ENCODE peak calls at places on chromosomes 7 and 10, in six cellular contexts. C, F, N, O, G and I are unnamed samples.

GRCh38 chr10:133403359-133403758 is 9.4 kb downstream of the MTG1 start:
- DNase-seq in N (no peak), O (no peak), C (no peak), G (no peak), F (no peak), I (no peak)

GRCh38 chr7:12550956-12551355 is 19.6 kb upstream of the SCIN start:
- DNase-seq in F (no peak), O (no peak), N (no peak), G (peak), C (no peak), I (no peak)

GRCh38 chr10:55519264-55519663 is 718.2 kb upstream of the PCDH15 start:
- DNase-seq in O (no peak), F (no peak), C (no peak), G (no peak), N (no peak), I (no peak)

GRCh38 chr7:21352540-21353387 is 75.1 kb upstream of the SP4 start:
- DNase-seq in O (no peak), C (no peak), G (no peak), N (no peak), F (no peak), I (no peak)

GRCh38 chr10:116985611-116986010 is 19.4 kb downstream of the SHTN1 start:
- DNase-seq in N (no peak), F (no peak), O (no peak), C (no peak), G (peak), I (no peak)

GRCh38 chr7:63521-64021 is 128.8 kb upstream of the FAM20C start:
- DNase-seq in N (no peak), F (no peak), O (no peak), G (no peak), C (no peak), I (no peak)

GRCh38 chr7:49631071-49631826 is 142.2 kb upstream of the VWC2 start:
- DNase-seq in G (no peak), F (no peak), O (no peak), N (no peak), C (no peak), I (no peak)

GRCh38 chr10:62224606-62225005 is 44.0 kb downstream of the RTKN2 start:
- DNase-seq in C (no peak), G (peak), O (peak), F (no peak), N (no peak), I (peak)

GRCh38 chr10:2887391-2888070 is 179.8 kb upstream of the PFKP start:
- DNase-seq in C (no peak), N (no peak), G (no peak), F (no peak), O (no peak), I (no peak)

GRCh38 chr7:129642871-129643515 is 31.5 kb downstream of the NRF1 start:
- DNase-seq in O (no peak), F (no peak), C (no peak), G (no peak), N (peak), I (no peak)

GRCh38 chr7:40403664-40404476 is 269.1 kb downstream of the SUGCT start:
- DNase-seq in C (peak), N (no peak), F (no peak), G (no peak), O (no peak), I (no peak)

GRCh38 chr7:44060091-44060947 is 5.0 kb downstream of the PGAM2 start:
- DNase-seq in F (no peak), O (no peak), C (no peak), N (no peak), G (no peak), I (no peak)

GRCh38 chr10:1559731-1560130 is 177.6 kb downstream of the ADARB2 start:
- DNase-seq in C (no peak), F (no peak), N (no peak), O (no peak), G (no peak), I (no peak)

GRCh38 chr7:148697256-148697841 is 1.4 kb upstream of the CUL1 start:
- DNase-seq in F (no peak), O (no peak), G (peak), N (no peak), C (no peak), I (no peak)

GRCh38 chr10:12337973-12338372 is 11.4 kb upstream of the CAMK1D start:
- DNase-seq in C (no peak), O (no peak), N (no peak), G (no peak), F (no peak), I (no peak)
- H3K4me2 ChIP-seq in C (no peak), O (no peak), N (no peak), G (no peak), F (no peak), I (no peak)

DNA sequence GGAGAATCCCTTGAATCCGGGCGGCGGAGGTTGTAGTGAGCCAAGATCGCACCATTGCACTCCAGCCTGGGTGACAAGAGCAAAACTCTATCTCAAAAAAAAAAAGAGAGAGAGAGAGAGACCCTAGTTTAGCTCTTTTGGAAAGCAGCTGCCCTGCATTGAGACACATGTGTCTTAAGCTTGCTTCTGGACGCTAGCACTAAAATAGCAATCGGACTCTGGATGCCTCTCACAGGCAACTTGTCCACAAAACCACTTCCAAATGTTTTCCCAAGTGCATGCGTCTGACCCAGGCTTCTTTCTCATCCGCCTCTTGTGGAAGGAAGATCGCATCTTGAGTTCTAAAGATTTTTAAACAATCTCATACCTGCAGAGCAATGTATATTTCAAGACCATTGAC is 182.7 kb downstream of the CUX1 start:
- DNase-seq in C (no peak), G (no peak), F (no peak), N (no peak), O (no peak), I (no peak)
- H3K4me2 ChIP-seq in C (no peak), G (no peak), F (no peak), N (no peak), O (no peak), I (no peak)

GRCh38 chr7:16804674-16805439 is at the start of gene AGR2:
- DNase-seq in F (no peak), C (no peak), N (no peak), O (peak), G (no peak), I (peak)
- H3K4me2 ChIP-seq in F (no peak), C (peak), N (no peak), O (peak), G (no peak), I (peak)

DNA sequence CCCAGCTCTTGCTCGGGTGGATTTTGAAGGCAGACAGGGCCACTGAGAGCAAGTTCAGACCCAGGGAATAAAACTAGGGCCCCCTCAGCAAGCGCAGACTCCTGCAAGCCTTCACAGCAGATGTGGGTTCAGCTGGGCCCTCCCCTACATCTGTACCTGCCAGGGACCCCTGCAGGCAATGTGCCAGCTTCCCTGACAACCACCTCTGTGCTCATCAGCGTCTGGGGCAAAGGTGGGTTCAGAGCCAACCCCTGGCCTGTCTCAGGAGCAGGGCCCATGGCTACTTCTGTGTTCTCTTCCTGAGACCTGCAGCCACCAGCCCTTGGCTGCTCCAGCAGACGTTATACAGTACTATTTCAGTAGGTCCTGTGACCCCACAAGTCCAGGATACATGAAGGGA is 189.5 kb downstream of the DIP2C start:
- DNase-seq in N (no peak), F (no peak), C (no peak), O (no peak), G (no peak), I (no peak)
- H3K4me2 ChIP-seq in N (no peak), F (no peak), C (no peak), O (no peak), G (no peak), I (no peak)

GRCh38 chr7:11517853-11518252 is 314.1 kb downstream of the THSD7A start:
- DNase-seq in O (no peak), C (no peak), N (peak), G (no peak), F (peak), I (no peak)
- H3K4me2 ChIP-seq in O (no peak), C (no peak), N (peak), G (no peak), F (no peak), I (no peak)

GRCh38 chr7:116311816-116312471 is 101.6 kb downstream of the TES start:
- DNase-seq in N (no peak), G (no peak), O (no peak), C (no peak), F (no peak), I (no peak)

GRCh38 chr7:116315293-116315692 is 105.0 kb downstream of the TES start:
- DNase-seq in G (peak), O (no peak), N (peak), C (no peak), F (no peak), I (peak)

GRCh38 chr7:116317907-116318306 is 107.6 kb downstream of the TES start:
- DNase-seq in O (no peak), C (no peak), G (no peak), N (no peak), F (no peak), I (peak)

GRCh38 chr7:116316838-116317612 is 106.7 kb downstream of the TES start:
- DNase-seq in G (peak), C (peak), N (peak), O (peak), F (peak), I (peak)

DNA sequence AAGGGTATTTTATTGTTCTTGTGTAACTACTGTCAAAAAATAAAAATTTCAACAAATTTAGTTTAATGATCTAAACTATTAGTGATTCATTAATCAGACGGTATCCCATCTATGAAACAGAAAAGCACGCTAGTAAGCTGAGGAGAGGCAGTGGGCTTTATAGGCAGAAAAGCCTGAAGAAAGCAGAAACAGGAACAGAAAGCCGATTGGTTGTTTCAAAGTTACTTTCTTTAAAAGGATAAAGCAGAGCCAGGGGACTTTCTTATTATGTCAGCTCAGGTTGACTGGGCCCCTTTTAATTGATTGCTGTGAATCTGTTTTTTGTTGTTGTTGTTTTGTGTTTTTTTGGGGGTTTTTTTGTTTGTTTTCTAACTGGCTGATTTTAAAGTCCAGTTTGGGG is 105.5 kb downstream of the TES start:
- DNase-seq in F (no peak), O (no peak), N (no peak), C (no peak), G (no peak), I (no peak)
- H3K4me2 ChIP-seq in F (no peak), O (no peak), N (peak), C (no peak), G (peak), I (peak)

GRCh38 chr10:14476641-14477407 is 146.1 kb upstream of the FRMD4A start:
- DNase-seq in O (no peak), G (peak), F (no peak), N (no peak), C (no peak), I (peak)

GRCh38 chr10:14478639-14479038 is 147.9 kb upstream of the FRMD4A start:
- DNase-seq in O (peak), N (peak), C (no peak), G (peak), F (peak), I (peak)

GRCh38 chr10:14474656-14475055 is 143.9 kb upstream of the FRMD4A start:
- DNase-seq in F (no peak), O (no peak), N (no peak), G (no peak), C (no peak), I (no peak)

GRCh38 chr10:14478201-14478600 is 147.5 kb upstream of the FRMD4A start:
- DNase-seq in G (no peak), C (no peak), O (no peak), N (no peak), F (no peak), I (no peak)

DNA sequence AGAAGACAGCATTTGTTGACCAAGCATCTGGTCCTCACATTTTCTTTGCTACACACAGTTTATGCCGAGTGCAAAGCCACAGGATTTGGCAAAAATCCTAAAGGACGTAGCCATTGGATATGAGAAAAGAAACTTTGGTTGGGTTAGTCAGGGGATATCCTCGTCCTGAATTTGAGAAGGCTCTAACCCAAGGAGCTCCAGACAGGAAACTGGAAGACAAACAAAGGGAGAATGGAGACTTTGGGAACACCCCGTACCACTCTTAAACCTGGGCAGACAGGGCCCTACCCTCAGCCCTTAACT is 146.6 kb upstream of the FRMD4A start:
- DNase-seq in N (no peak), G (peak), C (no peak), F (no peak), O (no peak), I (no peak)
- H3K4me2 ChIP-seq in N (no peak), G (peak), C (no peak), F (no peak), O (no peak), I (no peak)

GRCh38 chr10:69459893-69460575 is 8.8 kb downstream of the TSPAN15 start:
- DNase-seq in G (no peak), O (no peak), N (no peak), F (no peak), C (no peak), I (no peak)
- H3K4me2 ChIP-seq in G (no peak), O (peak), N (no peak), F (no peak), C (no peak), I (peak)